ENCODE peak calls at places on chromosomes 7 and 10, in nine cellular contexts. I is body of pancreas, V is lower lobe of right lung, L is cardiac muscle cell, O is IMR-90, X is lung, H is PC-9, F is endodermal cell, E is hepatocyte. M is an unnamed sample.

GRCh38 chr7:41774966-41775365 is 72.1 kb upstream of the INHBA start:
- DNase-seq in I (no peak), V (no peak), L (no peak), O (no peak), X (no peak), H (no peak), F (no peak), E (no peak), M (no peak)

GRCh38 chr7:140435252-140435895 is 31.5 kb downstream of the RAB19 start:
- DNase-seq in I (no peak), V (no peak), L (no peak), O (no peak), X (no peak), H (no peak), F (peak; percentile 65), E (no peak), M (no peak)

GRCh38 chr7:132030161-132030568 is 473.7 kb upstream of the PODXL start:
- DNase-seq in I (peak; percentile 65), V (no peak), L (peak; percentile 34), O (no peak), X (no peak), H (no peak), F (no peak), E (peak; percentile 28), M (no peak)

GRCh38 chr7:151461942-151462230 is 21.9 kb upstream of the CRYGN start:
- DNase-seq in I (no peak), V (no peak), L (no peak), O (no peak), X (no peak), H (no peak), F (peak; percentile 38), E (no peak), M (no peak)

GRCh38 chr7:67918158-67918557 is 921.5 kb downstream of the TYW1 start:
- DNase-seq in I (no peak), V (no peak), L (no peak), O (no peak), X (no peak), H (no peak), F (no peak), E (no peak), M (no peak)

GRCh38 chr10:30073045-30073766 is 13.8 kb upstream of the JCAD start:
- DNase-seq in I (no peak), V (no peak), L (no peak), O (no peak), X (no peak), H (no peak), F (no peak), E (no peak), M (no peak)

GRCh38 chr7:38217672-38218071 is 39.6 kb downstream of the STARD3NL start:
- DNase-seq in I (no peak), V (no peak), L (no peak), O (no peak), X (no peak), H (no peak), F (no peak), E (no peak), M (no peak)

GRCh38 chr7:1899201-1899600 is 229.1 kb downstream of the ELFN1 start:
- DNase-seq in I (no peak), V (peak; percentile 40), L (no peak), O (peak; percentile 94), X (peak; percentile 44), H (no peak), F (no peak), E (no peak), M (no peak)

GRCh38 chr10:59622320-59622901 is 87.2 kb downstream of the SLC16A9 start:
- DNase-seq in I (peak; percentile 38), V (peak; percentile 57), L (peak; percentile 70), O (peak; percentile 61), X (no peak), H (no peak), F (peak; percentile 78), E (peak; percentile 82), M (peak; percentile 83)

GRCh38 chr10:67763499-67764011 is 67.6 kb upstream of the CTNNA3 start:
- DNase-seq in I (peak; percentile 76), V (peak; percentile 84), L (peak; percentile 73), O (peak; percentile 35), X (peak; percentile 73), H (peak; percentile 52), F (peak; percentile 89), E (peak; percentile 83), M (peak; percentile 86)

GRCh38 chr10:117945651-117946050 is 101.1 kb downstream of the RAB11FIP2 start:
- DNase-seq in I (no peak), V (no peak), L (no peak), O (no peak), X (no peak), H (no peak), F (no peak), E (no peak), M (no peak)

GRCh38 chr7:2170576-2171521 is 61.9 kb downstream of the MAD1L1 start:
- DNase-seq in I (no peak), V (no peak), L (no peak), O (no peak), X (no peak), H (no peak), F (no peak), E (no peak), M (no peak)

GRCh38 chr10:131574707-131575430 is 263.3 kb upstream of the TCERG1L start:
- DNase-seq in I (no peak), V (no peak), L (no peak), O (no peak), X (no peak), H (no peak), F (peak; percentile 39), E (no peak), M (no peak)

GRCh38 chr7:116249969-116250553 is 39.7 kb downstream of the TES start:
- DNase-seq in I (no peak), V (no peak), L (peak; percentile 23), O (peak; percentile 58), X (no peak), H (peak; percentile 36), F (peak; percentile 74), E (peak; percentile 17), M (peak; percentile 51)

DNA sequence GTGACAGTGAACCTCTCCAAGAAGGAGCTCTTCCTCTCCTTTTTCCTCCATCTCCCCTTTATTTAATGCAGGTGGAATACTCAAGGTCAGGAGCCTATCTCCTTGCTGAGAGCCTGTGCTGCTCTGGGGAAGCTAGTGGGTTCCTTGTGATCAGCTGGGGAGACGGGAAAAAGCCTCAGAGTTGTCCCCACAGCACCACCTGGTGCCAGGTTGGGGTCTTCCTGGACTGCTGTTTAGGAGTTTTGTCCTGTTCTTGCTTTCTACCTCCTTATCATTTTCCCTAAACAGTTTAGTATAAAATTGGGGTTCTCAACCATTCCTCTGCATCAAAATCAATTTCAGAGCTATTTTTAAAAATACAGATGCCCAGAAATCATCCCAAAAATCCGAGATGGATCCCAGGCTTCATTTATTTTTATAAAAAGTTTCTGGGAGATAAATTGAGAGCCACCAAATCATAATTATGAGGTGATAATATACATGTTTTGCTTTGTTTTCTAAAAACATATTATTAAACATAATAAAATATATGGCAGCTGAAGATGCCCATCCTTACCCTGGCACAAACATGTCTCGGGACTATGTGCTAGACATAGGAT is 44.3 kb downstream of the MACC1 start:
- DNase-seq in I (peak; percentile 21), V (peak; percentile 48), L (peak; percentile 74), O (peak; percentile 40), X (no peak), H (no peak), F (peak; percentile 94), E (peak; percentile 76), M (peak; percentile 78)
- TF ChIP-seq CTCF in I (peak; percentile 15), V (peak; percentile 26), L (peak; percentile 63), O (peak; percentile 37), X (no peak), H (peak; percentile 65), F (peak; percentile 93), E (peak; percentile 71), M (peak; percentile 88)

DNA sequence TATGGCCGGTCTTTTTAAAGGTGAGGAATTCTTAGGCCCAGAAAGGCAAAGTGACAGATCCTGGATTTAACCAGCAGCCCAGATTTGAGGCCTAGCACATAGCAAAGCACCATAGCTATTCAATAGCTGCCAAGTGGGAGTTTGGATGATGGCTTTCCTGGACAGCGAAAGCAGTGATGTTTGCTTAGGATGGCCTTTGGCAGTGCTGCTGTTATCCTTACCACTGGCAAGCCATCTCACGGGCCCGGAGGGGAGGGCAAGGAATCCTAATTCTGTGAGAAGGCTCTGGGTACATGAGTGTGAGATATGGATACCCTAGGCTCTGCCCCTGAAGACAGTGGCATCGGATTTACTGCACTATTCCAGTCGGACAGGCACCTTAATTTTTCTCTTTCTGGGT is 50.4 kb downstream of the TCF7L2 start:
- DNase-seq in I (no peak), V (no peak), L (no peak), O (no peak), X (no peak), H (no peak), F (no peak), E (no peak), M (no peak)
- H3K4me1 ChIP-seq in I (peaks cover 22% of the 10 kb centered on the region), V (peaks cover 34% of the 10 kb centered on the region), L (peaks cover 41% of the 10 kb centered on the region), O (peaks cover 3% of the 10 kb centered on the region), X (peaks cover 24% of the 10 kb centered on the region), H (no peaks in the 10 kb centered on the region), F (peaks cover 27% of the 10 kb centered on the region), E (peaks cover 38% of the 10 kb centered on the region), M (peaks cover 19% of the 10 kb centered on the region)

DNA sequence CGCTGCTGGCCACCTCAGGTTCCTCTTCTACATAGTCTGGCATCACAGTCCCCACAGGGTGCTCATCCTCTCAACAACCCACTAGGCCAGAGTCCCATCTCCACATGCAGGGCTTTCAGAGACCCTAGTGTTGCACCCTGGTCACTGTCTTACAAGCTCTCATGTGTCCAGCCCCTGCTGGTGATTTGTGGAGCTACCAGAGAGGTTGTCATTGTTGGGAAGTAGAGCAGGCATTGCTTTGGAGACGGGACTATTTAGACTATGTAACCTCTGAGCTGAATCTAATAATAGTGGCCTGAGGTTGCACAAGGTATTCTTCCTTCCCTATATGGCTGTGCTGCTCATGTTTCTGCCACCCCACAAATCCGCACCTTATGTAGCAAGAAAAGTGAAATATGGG is 135.3 kb upstream of the VWC2 start:
- DNase-seq in I (no peak), V (no peak), L (no peak), O (no peak), X (no peak), H (no peak), F (peak; percentile 67), E (no peak), M (no peak)
- TF ChIP-seq CTCF in I (no peak), V (peak; percentile 12), L (no peak), O (no peak), X (no peak), H (no peak), F (peak; percentile 70), E (no peak), M (no peak)

GRCh38 chr10:124665091-124665490 is 79.1 kb downstream of the FAM53B start:
- DNase-seq in I (no peak), V (no peak), L (no peak), O (no peak), X (no peak), H (no peak), F (no peak), E (no peak), M (no peak)

GRCh38 chr10:124663766-124664360 is 80.3 kb downstream of the FAM53B start:
- DNase-seq in I (no peak), V (no peak), L (no peak), O (no peak), X (no peak), H (no peak), F (no peak), E (no peak), M (no peak)

GRCh38 chr10:124665558-124665957 is 78.6 kb downstream of the FAM53B start:
- DNase-seq in I (no peak), V (no peak), L (no peak), O (peak; percentile 66), X (no peak), H (no peak), F (no peak), E (no peak), M (no peak)

GRCh38 chr10:124661661-124662180 is 82.5 kb downstream of the FAM53B start:
- DNase-seq in I (no peak), V (no peak), L (no peak), O (no peak), X (no peak), H (no peak), F (no peak), E (no peak), M (no peak)

GRCh38 chr10:124663228-124663627 is 81.0 kb downstream of the FAM53B start:
- DNase-seq in I (no peak), V (no peak), L (no peak), O (no peak), X (no peak), H (no peak), F (no peak), E (no peak), M (no peak)
- H3K4me1 ChIP-seq in I (no peaks in the 10 kb centered on the region), V (peaks cover 51% of the 10 kb centered on the region), L (peaks cover 8% of the 10 kb centered on the region), O (peaks cover 7% of the 10 kb centered on the region), X (peaks cover 15% of the 10 kb centered on the region), H (no peaks in the 10 kb centered on the region), F (no peaks in the 10 kb centered on the region), E (peaks cover 18% of the 10 kb centered on the region), M (peaks cover 22% of the 10 kb centered on the region)

M was measured in Caco-2.